ENCODE peak calls at places on chromosomes 3 and 15, in seven cellular contexts. C is pancreas; J is activated CD4-positive, alpha-beta T cell treated with anti-CD3 and anti-CD28 coated beads for 48 hours; F is NCI-H1105 treated with DMSO at 0.1 percent for 48 hours; U is activated CD8-positive, alpha-beta T cell treated with anti-CD3 and anti-CD28 coated beads for 36 hours; T is anterior cingulate cortex; N is globus pallidus. M is an unnamed sample.

GRCh38 chr3:70818145-70818544 is 505.7 kb upstream of the MDFIC2 start:
- DNase-seq in U (no peak), J (no peak), T (no peak), F (no peak), C (peak; percentile 32), N (no peak), M (no peak)

GRCh38 chr15:43274136-43274535 is 7.4 kb upstream of the TGM5 start:
- DNase-seq in N (no peak), U (no peak), F (no peak), J (no peak), T (no peak), C (peak; percentile 70), M (no peak)

GRCh38 chr3:73086071-73086494 is 24.6 kb downstream of the EBLN2 start:
- DNase-seq in U (peak; percentile 64), F (peak; percentile 28), T (no peak), N (peak; percentile 39), J (peak; percentile 55), C (peak; percentile 36), M (peak; percentile 66)

GRCh38 chr3:81302045-81302444 is 459.4 kb downstream of the GBE1 start:
- DNase-seq in T (no peak), J (peak; percentile 18), U (peak; percentile 30), F (peak; percentile 40), N (peak; percentile 46), C (no peak), M (peak; percentile 80)

GRCh38 chr3:64998317-64998716 is 310.5 kb upstream of the ADAMTS9 start:
- DNase-seq in C (no peak), F (no peak), J (no peak), N (no peak), U (no peak), T (no peak), M (no peak)

GRCh38 chr3:33096103-33096868 is 660 bp downstream of the GLB1 start:
- DNase-seq in T (no peak), C (peak; percentile 60), F (peak; percentile 6), J (peak; percentile 64), N (peak; percentile 42), U (peak; percentile 64), M (peak; percentile 48)

GRCh38 chr15:69025320-69025719 is 10.8 kb downstream of the NOX5 start:
- DNase-seq in J (no peak), N (no peak), U (no peak), T (no peak), C (no peak), F (no peak), M (no peak)

GRCh38 chr3:72615182-72615581 is 233.1 kb downstream of the SHQ1 start:
- DNase-seq in T (no peak), J (no peak), N (no peak), F (no peak), C (no peak), U (no peak), M (no peak)

GRCh38 chr15:60853077-60853476 is 374.1 kb upstream of the ICE2 start:
- DNase-seq in U (peak; percentile 69), N (no peak), F (no peak), C (no peak), J (peak; percentile 33), T (no peak), M (no peak)

GRCh38 chr3:152524198-152525140 is 255.7 kb downstream of the MBNL1 start:
- DNase-seq in J (peak; percentile 52), T (no peak), N (peak; percentile 52), U (peak; percentile 72), F (peak; percentile 73), C (no peak), M (peak; percentile 80)

GRCh38 chr3:194773216-194773615 is 87.5 kb downstream of the FAM43A start:
- DNase-seq in N (no peak), T (no peak), U (no peak), C (no peak), F (no peak), J (no peak), M (no peak)

GRCh38 chr15:63947228-63947627 is 99.1 kb downstream of the DAPK2 start:
- DNase-seq in J (no peak), N (no peak), C (no peak), T (no peak), U (no peak), F (no peak), M (no peak)

GRCh38 chr3:4351164-4351855 is 48.1 kb downstream of the SETMAR start:
- DNase-seq in J (peak; percentile 59), N (peak; percentile 16), T (no peak), C (no peak), U (peak; percentile 47), F (no peak), M (no peak)

GRCh38 chr3:19866751-19867347 is 67.2 kb downstream of the EFHB start:
- DNase-seq in N (peak; percentile 73), U (peak; percentile 58), T (no peak), F (peak; percentile 52), J (peak; percentile 50), C (no peak), M (peak; percentile 81)